ENCODE peak calls at places on chromosome 19, in five cellular contexts. B is A549, D is HepG2, S is H1, O is endothelial cell of umbilical vein. Q is an unnamed sample.

GRCh38 chr19:55341191-55342043 is 1.7 kb downstream of the KMT5C start:
- DNase-seq in S (peak), O (peak), B (peak), D (peak), Q (peak)

GRCh38 chr19:17993076-17993813 is 14.7 kb upstream of the ARRDC2 start:
- DNase-seq in O (no peak), S (no peak), D (no peak), B (no peak), Q (no peak)

GRCh38 chr19:48553676-48554384 is 1.9 kb downstream of the SULT2B1 start:
- DNase-seq in D (peak), B (peak), S (no peak), O (peak), Q (peak)

GRCh38 chr19:23093832-23094231 is 23.0 kb upstream of the ZNF730 start:
- DNase-seq in S (no peak), B (no peak), O (no peak), D (no peak), Q (peak)

GRCh38 chr19:28394705-28395104 is 818.2 kb downstream of the UQCRFS1 start:
- DNase-seq in B (no peak), S (no peak), O (no peak), D (no peak), Q (no peak)

GRCh38 chr19:43229315-43229714 is 23.9 kb upstream of the PSG4 start:
- DNase-seq in O (no peak), B (peak), D (peak), S (no peak), Q (peak)

GRCh38 chr19:1237754-1238372 is at the start of gene CBARP:
- DNase-seq in B (no peak), S (peak), D (no peak), O (no peak), Q (no peak)

GRCh38 chr19:46932346-46932745 is 71.5 kb downstream of the ARHGAP35 start:
- DNase-seq in O (peak), S (no peak), B (no peak), D (no peak), Q (no peak)

GRCh38 chr19:23033721-23034120 is 30.7 kb upstream of the ZNF728 start:
- DNase-seq in S (peak), D (no peak), O (no peak), B (no peak), Q (no peak)

GRCh38 chr19:45771331-45771933 is 2.4 kb upstream of the SIX5 start:
- DNase-seq in D (no peak), B (no peak), S (peak), O (no peak), Q (no peak)

GRCh38 chr19:1027020-1027952 is 878 bp downstream of the CNN2 start:
- DNase-seq in B (no peak), D (no peak), S (no peak), O (peak), Q (peak)

GRCh38 chr19:46373573-46374359 is 26.9 kb downstream of the PPP5C start:
- DNase-seq in B (peak), D (no peak), O (peak), S (peak), Q (no peak)

GRCh38 chr19:33713194-33713593 is 83.5 kb upstream of the KCTD15 start:
- DNase-seq in O (no peak), B (no peak), D (no peak), S (no peak), Q (peak)

GRCh38 chr19:16326401-16327130 is 1.9 kb downstream of the KLF2 start:
- DNase-seq in B (no peak), D (no peak), S (peak), O (peak), Q (no peak)

GRCh38 chr19:39507715-39508364 is 7.1 kb upstream of the SELENOV start:
- DNase-seq in S (no peak), B (no peak), O (no peak), D (no peak), Q (no peak)

GRCh38 chr19:13012690-13013608 is 17.7 kb downstream of the NFIX start:
- DNase-seq in O (peak), S (no peak), D (peak), B (no peak), Q (peak)

GRCh38 chr19:48481846-48482639 is 12.9 kb downstream of the CYTH2 start:
- DNase-seq in O (no peak), D (no peak), S (no peak), B (no peak), Q (no peak)

GRCh38 chr19:48443262-48443661 is 2.5 kb upstream of the GRWD1 start:
- DNase-seq in B (no peak), D (no peak), O (no peak), S (no peak), Q (peak)

GRCh38 chr19:1582201-1582600 is 10.5 kb downstream of the MBD3 start:
- DNase-seq in O (no peak), B (no peak), D (no peak), S (no peak), Q (no peak)

GRCh38 chr19:17103177-17103576 is 27.6 kb downstream of the MYO9B start:
- DNase-seq in D (peak), O (peak), B (peak), S (peak), Q (peak)

GRCh38 chr19:10219678-10220077 is 11.5 kb downstream of the S1PR2 start:
- DNase-seq in S (no peak), O (no peak), D (peak), B (peak), Q (peak)

GRCh38 chr19:10343495-10343894 is 4.1 kb upstream of the ICAM3 start:
- DNase-seq in O (no peak), B (no peak), D (no peak), S (no peak), Q (no peak)

GRCh38 chr19:36141039-36141914 is 1.4 kb downstream of the CAPNS1 start:
- DNase-seq in S (peak), B (peak), O (peak), D (peak), Q (peak)

GRCh38 chr19:277131-277530 is 14.1 kb downstream of the PLPP2 start:
- DNase-seq in O (no peak), D (no peak), B (no peak), S (no peak), Q (no peak)

GRCh38 chr19:48613024-48613851 is 1.6 kb downstream of the FAM83E start:
- DNase-seq in S (no peak), D (no peak), O (no peak), B (no peak), Q (no peak)

GRCh38 chr19:29918891-29919290 is 23.1 kb upstream of the URI1 start:
- DNase-seq in O (no peak), B (no peak), D (no peak), S (no peak), Q (no peak)

GRCh38 chr19:13835791-13836723 is 40.8 kb downstream of the ZSWIM4 start:
- DNase-seq in B (peak), D (no peak), O (no peak), S (no peak), Q (peak)

GRCh38 chr19:10467104-10467706 is 36.0 kb downstream of the KEAP1 start:
- DNase-seq in O (no peak), D (no peak), S (no peak), B (no peak), Q (peak)

GRCh38 chr19:9956956-9957355 is 20.6 kb upstream of the OLFM2 start:
- DNase-seq in S (no peak), D (no peak), O (no peak), B (no peak), Q (no peak)

GRCh38 chr19:37654525-37654832 is 786 bp downstream of the ZFP30 start:
- DNase-seq in O (peak), S (no peak), D (no peak), B (no peak), Q (peak)

GRCh38 chr19:16886305-16886880 is 2.4 kb upstream of the F2RL3 start:
- DNase-seq in S (no peak), O (peak), B (peak), D (peak), Q (peak)

GRCh38 chr19:38869836-38870607 is 8.1 kb downstream of the RINL start:
- DNase-seq in O (peak), S (peak), D (no peak), B (peak), Q (peak)

GRCh38 chr19:6970478-6970877 is 50.8 kb downstream of the MBD3L2B start:
- DNase-seq in D (no peak), S (no peak), B (peak), O (no peak), Q (peak)

GRCh38 chr19:4267901-4268815 is 10.9 kb upstream of the SHD start:
- DNase-seq in O (no peak), B (no peak), D (peak), S (no peak), Q (no peak)
- TF ChIP-seq POLR2A in O (no peak), B (no peak), D (no peak), S (no peak), Q (no peak)

GRCh38 chr19:58374200-58374599 is 6.6 kb downstream of the ZNF837 start:
- DNase-seq in S (no peak), O (no peak), B (no peak), D (no peak), Q (peak)

GRCh38 chr19:58366576-58367430 is 4.3 kb upstream of the ZNF497 start:
- DNase-seq in B (no peak), D (no peak), O (no peak), S (no peak), Q (peak)

GRCh38 chr19:58368561-58369360 is 6.2 kb upstream of the ZNF497 start:
- DNase-seq in B (no peak), S (no peak), O (no peak), D (no peak), Q (no peak)

GRCh38 chr19:58367698-58368454 is 5.3 kb upstream of the ZNF497 start:
- DNase-seq in D (no peak), O (no peak), B (no peak), S (no peak), Q (no peak)

GRCh38 chr19:58372311-58373133 is 8.3 kb downstream of the ZNF837 start:
- DNase-seq in S (no peak), O (no peak), B (no peak), D (no peak), Q (no peak)
- TF ChIP-seq CTCF in S (peak), O (peak), B (no peak), D (peak), Q (no peak)

GRCh38 chr19:3514930-3515329 is 8.8 kb downstream of the FZR1 start:
- DNase-seq in O (no peak), B (no peak), D (no peak), S (no peak), Q (no peak)

GRCh38 chr19:3518231-3518630 is 12.1 kb downstream of the FZR1 start:
- DNase-seq in B (no peak), O (no peak), S (no peak), D (no peak), Q (no peak)

GRCh38 chr19:3515891-3516422 is 9.8 kb downstream of the FZR1 start:
- DNase-seq in B (no peak), D (no peak), O (no peak), S (no peak), Q (no peak)

GRCh38 chr19:3517638-3518037 is 11.5 kb downstream of the FZR1 start:
- DNase-seq in D (no peak), B (no peak), S (no peak), O (no peak), Q (no peak)

GRCh38 chr19:3516675-3517207 is 10.6 kb downstream of the FZR1 start:
- DNase-seq in D (no peak), S (no peak), B (no peak), O (no peak), Q (no peak)
- TF ChIP-seq MAX in D (no peak), S (no peak), B (no peak), O (no peak), Q (no peak)

DNA sequence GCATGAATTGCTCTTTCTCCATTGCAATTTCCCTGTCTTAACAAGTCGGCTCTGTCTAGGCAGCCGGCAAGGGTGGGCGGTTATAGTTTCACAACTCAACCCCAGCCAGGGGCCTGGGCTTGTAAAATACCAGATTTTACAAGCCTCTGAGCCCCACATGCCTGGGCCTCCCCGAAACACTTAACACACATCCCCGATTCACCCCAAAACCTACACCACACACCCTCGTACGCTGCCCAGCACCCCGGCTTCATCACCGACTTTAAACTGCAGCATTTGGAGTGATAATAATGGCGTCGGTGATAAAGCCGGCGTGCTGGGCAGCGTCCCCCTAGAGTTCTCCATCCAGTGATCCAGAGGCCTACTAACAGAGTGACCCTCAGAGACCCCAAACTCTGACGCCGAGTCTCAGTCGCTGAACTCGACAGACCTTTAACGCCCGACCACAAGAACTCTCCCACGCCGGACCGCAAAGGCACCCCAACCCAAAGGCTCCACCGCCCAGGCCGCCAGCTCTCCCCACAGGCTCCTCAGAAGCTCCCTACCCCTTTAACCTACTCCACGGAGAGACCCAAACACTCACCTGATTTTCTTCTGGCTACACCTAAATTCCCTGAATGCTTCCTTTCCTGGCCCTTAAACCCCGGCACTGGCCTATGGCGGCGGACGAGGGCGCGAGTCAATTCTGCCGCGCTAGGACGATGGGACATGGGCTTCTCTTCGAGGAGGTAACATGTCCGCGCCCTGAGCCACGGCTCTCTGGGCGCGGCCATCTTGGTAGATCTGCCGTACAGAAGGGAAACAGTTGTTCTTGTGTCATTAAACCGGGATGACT is at the start of gene ZNF649:
- DNase-seq in S (peak), D (peak), O (peak), B (peak), Q (peak)
- TF ChIP-seq POLR2A in S (peak), D (peak), O (no peak), B (no peak), Q (peak)

DNA sequence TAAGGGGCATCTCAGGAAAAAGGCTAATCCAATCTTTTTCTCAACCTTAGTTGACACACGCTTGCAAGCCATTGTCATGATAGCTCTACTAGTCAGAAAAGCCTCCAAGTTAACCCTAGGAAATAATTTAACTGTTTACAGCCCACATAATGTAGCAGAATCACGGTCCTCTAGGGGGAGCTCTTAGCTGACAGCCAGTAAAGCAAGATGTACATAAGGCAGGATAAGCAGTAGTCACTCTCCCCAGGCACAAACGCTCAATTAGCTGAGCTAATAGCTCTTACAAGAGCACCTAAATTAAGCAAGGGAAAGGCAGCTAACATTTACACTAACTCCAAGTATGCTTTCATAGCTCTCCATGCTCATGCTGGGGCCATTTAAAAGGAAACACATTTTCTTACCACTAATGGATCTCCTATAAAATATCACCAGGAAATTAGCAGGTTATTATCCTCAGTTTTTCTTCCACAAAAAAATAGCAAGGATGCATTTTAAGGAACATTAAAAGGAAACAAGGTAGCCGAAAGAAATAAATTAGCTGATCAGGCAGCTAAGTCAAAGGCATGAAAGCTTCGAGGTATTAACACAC is 33.7 kb upstream of the ZSCAN5A start:
- DNase-seq in S (peak), O (peak), D (no peak), B (peak), Q (peak)
- TF ChIP-seq CTCF in S (peak), O (peak), D (peak), B (no peak), Q (peak)

GRCh38 chr19:3175761-3176714 is 2.5 kb upstream of the S1PR4 start:
- DNase-seq in S (no peak), B (peak), D (no peak), O (no peak), Q (no peak)
- TF ChIP-seq MAX in S (no peak), B (peak), D (no peak), O (no peak), Q (no peak)

GRCh38 chr19:49927526-49928264 is 1.3 kb upstream of the ATF5 start:
- DNase-seq in S (no peak), B (no peak), O (no peak), D (no peak), Q (no peak)
- TF ChIP-seq POLR2A in S (no peak), B (no peak), O (no peak), D (no peak), Q (no peak)

Q was measured in NB4.